ENCODE peak calls at places on chromosomes 12 and 14, in eight cellular contexts. J is NCI-H345; T is CD4-positive, CD25-positive, alpha-beta regulatory T cell; O is Ammon's horn; Y is activated T-cell treated with anti-CD3 and anti-CD28 coated beads for 1 hour; V is neural crest cell; P is GM12865; W is kidney glomerular epithelial cell. L is an unnamed sample.

GRCh38 chr12:92796650-92797049 is 93.9 kb downstream of the PLEKHG7 start:
- DNase-seq in W (no peak), O (no peak), V (no peak), P (no peak), Y (no peak), T (no peak), J (no peak), L (peak; percentile 23)

GRCh38 chr12:89791286-89791685 is 82.6 kb upstream of the ATP2B1 start:
- DNase-seq in P (no peak), O (no peak), T (no peak), W (no peak), Y (no peak), J (no peak), V (no peak), L (no peak)

GRCh38 chr12:113766880-113767878 is 198.9 kb downstream of the RBM19 start:
- DNase-seq in V (no peak), T (no peak), Y (no peak), P (no peak), W (peak; percentile 46), J (no peak), O (no peak), L (peak; percentile 93)

GRCh38 chr14:103755060-103755459 is 39.5 kb downstream of the ZFYVE21 start:
- DNase-seq in O (no peak), J (no peak), Y (no peak), T (no peak), W (no peak), V (no peak), P (no peak), L (no peak)

GRCh38 chr12:103455020-103455763 is 40.6 kb downstream of the C12orf42 start:
- DNase-seq in J (no peak), Y (no peak), W (no peak), V (no peak), T (no peak), P (peak; percentile 70), O (no peak), L (no peak)

GRCh38 chr12:93621986-93622385 is 49.5 kb downstream of the SOCS2 start:
- DNase-seq in V (no peak), P (no peak), O (no peak), J (no peak), Y (no peak), T (no peak), W (no peak), L (peak; percentile 57)

GRCh38 chr12:95191060-95191696 is 26.1 kb downstream of the FGD6 start:
- DNase-seq in P (no peak), V (no peak), T (no peak), W (no peak), J (no peak), O (no peak), Y (no peak), L (no peak)

GRCh38 chr12:113239811-113240331 is 18.6 kb downstream of the TPCN1 start:
- DNase-seq in O (no peak), P (no peak), T (no peak), J (no peak), V (no peak), Y (no peak), W (no peak), L (no peak)